ENCODE peak calls at places on chromosomes 11 and 22, in six cellular contexts. B, I, P, G, V and J are unnamed samples.

GRCh38 chr22:33850227-33850626 is 70.0 kb downstream of the LARGE1 start:
- DNase-seq in B (no peak), I (no peak), P (no peak), G (no peak), V (no peak), J (no peak)

GRCh38 chr11:36153581-36153980 is 135.6 kb downstream of the COMMD9 start:
- DNase-seq in B (no peak), I (no peak), P (no peak), G (no peak), V (no peak), J (no peak)

GRCh38 chr11:118618991-118619375 is 11.6 kb downstream of the PHLDB1 start:
- DNase-seq in B (no peak), I (peak; percentile 61), P (no peak), G (no peak), V (no peak), J (no peak)

GRCh38 chr11:35257287-35257686 is 118.3 kb downstream of the CD44 start:
- DNase-seq in B (no peak), I (no peak), P (no peak), G (no peak), V (peak; percentile 55), J (no peak)

GRCh38 chr11:69430566-69430965 is 50.9 kb upstream of the LINC01488 start:
- DNase-seq in B (peak; percentile 21), I (no peak), P (no peak), G (peak; percentile 37), V (no peak), J (no peak)

GRCh38 chr22:45101828-45102227 is 61.9 kb upstream of the NUP50 start:
- DNase-seq in B (peak; percentile 74), I (peak; percentile 30), P (peak; percentile 57), G (peak; percentile 67), V (no peak), J (peak; percentile 88)

GRCh38 chr11:45089251-45089650 is 57.2 kb upstream of the PRDM11 start:
- DNase-seq in B (peak; percentile 43), I (peak; percentile 14), P (no peak), G (no peak), V (no peak), J (no peak)

GRCh38 chr22:27913162-27913741 is 5.8 kb downstream of the PITPNB start:
- DNase-seq in B (no peak), I (peak; percentile 30), P (peak; percentile 80), G (no peak), V (no peak), J (no peak)

GRCh38 chr11:64181506-64182411 is 4.2 kb upstream of the STIP1 start:
- DNase-seq in B (peak; percentile 89), I (peak; percentile 95), P (peak; percentile 95), G (peak; percentile 82), V (no peak), J (peak; percentile 96)

GRCh38 chr11:10414659-10415058 is 40.4 kb upstream of the AMPD3 start:
- DNase-seq in B (no peak), I (peak; percentile 34), P (peak; percentile 54), G (no peak), V (no peak), J (peak; percentile 90)

GRCh38 chr22:19986410-19987341 is 29.9 kb downstream of the ARVCF start:
- DNase-seq in B (peak; percentile 41), I (peak; percentile 77), P (peak; percentile 97), G (peak; percentile 42), V (no peak), J (peak; percentile 75)

GRCh38 chr22:37633693-37634504 is 5.6 kb upstream of the SH3BP1 start:
- DNase-seq in B (no peak), I (peak; percentile 72), P (peak; percentile 89), G (peak; percentile 85), V (peak; percentile 60), J (peak; percentile 99)

GRCh38 chr11:8717876-8718753 is 35.5 kb downstream of the RPL27A start:
- DNase-seq in B (peak; percentile 56), I (peak; percentile 78), P (no peak), G (peak; percentile 83), V (no peak), J (peak; percentile 66)

GRCh38 chr22:47050601-47051051 is 288.2 kb downstream of the TBC1D22A start:
- DNase-seq in B (no peak), I (no peak), P (no peak), G (no peak), V (no peak), J (no peak)

GRCh38 chr11:25938952-25939351 is 393.0 kb upstream of the ANO3 start:
- DNase-seq in B (no peak), I (no peak), P (no peak), G (no peak), V (no peak), J (no peak)

GRCh38 chr11:73975479-73975757 is 7.2 kb downstream of the UCP2 start:
- DNase-seq in B (no peak), I (no peak), P (no peak), G (no peak), V (no peak), J (no peak)

GRCh38 chr11:128467041-128467440 is 120.3 kb downstream of the ETS1 start:
- DNase-seq in B (no peak), I (no peak), P (no peak), G (no peak), V (no peak), J (no peak)

GRCh38 chr11:28679795-28680194 is 571.6 kb downstream of the METTL15 start:
- DNase-seq in B (no peak), I (no peak), P (no peak), G (no peak), V (no peak), J (no peak)

DNA sequence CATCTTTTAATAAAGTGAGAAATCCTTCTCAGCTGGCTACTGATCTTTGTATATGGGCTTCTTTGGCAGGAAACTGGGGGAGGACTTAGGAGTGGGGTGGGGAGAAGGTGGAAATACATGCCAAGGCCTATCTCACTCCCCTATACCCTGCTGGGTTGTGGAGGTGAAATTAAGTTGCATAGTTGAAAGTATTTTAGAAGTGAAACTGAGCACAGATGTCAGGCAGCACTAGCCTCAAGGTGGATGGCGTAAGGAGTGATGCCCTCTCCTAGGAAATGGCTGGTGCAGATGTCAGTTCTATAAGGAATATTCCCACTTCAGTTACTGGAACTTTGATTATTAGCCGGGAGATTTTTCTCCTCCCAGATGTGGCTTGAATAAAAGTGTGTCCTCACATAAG is 46.3 kb downstream of the NNMT start:
- DNase-seq in B (no peak), I (no peak), P (no peak), G (no peak), V (no peak), J (no peak)
- TF ChIP-seq MAX in B (no peak), I (no peak), P (no peak), G (no peak), V (no peak), J (no peak)

GRCh38 chr11:1516273-1517067 is 29.9 kb upstream of the MOB2 start:
- DNase-seq in B (no peak), I (no peak), P (no peak), G (no peak), V (no peak), J (no peak)

GRCh38 chr11:1513326-1514296 is 27.0 kb upstream of the MOB2 start:
- DNase-seq in B (no peak), I (no peak), P (no peak), G (no peak), V (no peak), J (no peak)

GRCh38 chr11:1514349-1515061 is 27.9 kb upstream of the MOB2 start:
- DNase-seq in B (no peak), I (no peak), P (no peak), G (no peak), V (no peak), J (no peak)

GRCh38 chr11:1517117-1518005 is 30.8 kb upstream of the MOB2 start:
- DNase-seq in B (no peak), I (no peak), P (no peak), G (no peak), V (no peak), J (no peak)

DNA sequence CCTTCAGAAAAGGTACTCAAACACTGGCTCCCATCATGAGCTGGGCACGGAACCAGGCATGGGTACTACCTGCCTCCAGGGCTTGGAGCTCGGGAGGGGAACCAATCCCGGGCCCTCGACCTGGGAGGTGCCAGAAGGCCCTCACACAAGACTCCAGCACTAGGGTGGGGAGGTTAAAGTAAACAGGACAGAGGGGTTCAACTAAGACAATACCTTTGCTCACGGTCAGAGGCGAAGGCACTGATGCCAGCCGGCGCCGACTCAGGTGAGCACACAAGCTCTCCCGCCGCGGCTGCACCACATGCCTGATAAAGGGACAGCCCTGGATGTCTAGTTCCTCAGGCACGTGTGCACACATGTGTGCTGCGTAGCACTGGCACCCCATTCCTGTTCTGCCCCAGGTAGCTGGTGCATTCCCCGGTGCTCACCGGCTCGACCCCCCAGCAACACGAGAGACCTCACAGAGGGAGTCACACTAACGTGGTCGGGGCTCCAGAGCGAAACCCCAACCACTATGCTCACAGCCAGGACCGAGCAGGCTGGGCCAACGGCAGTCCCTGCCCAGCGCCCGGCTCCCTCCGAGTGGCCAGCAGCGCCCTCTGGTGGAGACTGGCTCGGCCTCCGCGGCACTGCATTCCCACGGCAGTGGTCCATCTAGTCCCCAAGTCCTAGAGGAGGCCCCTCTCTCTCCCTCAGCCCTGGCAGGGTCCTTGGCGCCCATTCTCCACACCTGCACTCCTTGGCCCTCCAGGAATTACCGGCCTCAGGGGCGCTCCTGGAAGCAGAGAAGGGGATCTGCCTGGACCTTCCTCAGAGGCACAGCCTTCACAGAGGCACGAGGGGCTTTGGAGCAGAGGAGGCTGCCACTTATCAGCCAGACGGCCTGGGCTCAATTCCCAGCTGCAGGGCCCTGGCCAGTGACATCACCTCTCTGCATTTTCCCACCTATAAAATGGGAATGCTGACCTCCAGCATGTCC is 28.8 kb upstream of the MOB2 start:
- DNase-seq in B (peak; percentile 52), I (peak; percentile 63), P (peak; percentile 75), G (peak; percentile 23), V (no peak), J (peak; percentile 67)
- TF ChIP-seq MYC in B (no peak), I (no peak), P (no peak), G (no peak), V (no peak), J (no peak)

DNA sequence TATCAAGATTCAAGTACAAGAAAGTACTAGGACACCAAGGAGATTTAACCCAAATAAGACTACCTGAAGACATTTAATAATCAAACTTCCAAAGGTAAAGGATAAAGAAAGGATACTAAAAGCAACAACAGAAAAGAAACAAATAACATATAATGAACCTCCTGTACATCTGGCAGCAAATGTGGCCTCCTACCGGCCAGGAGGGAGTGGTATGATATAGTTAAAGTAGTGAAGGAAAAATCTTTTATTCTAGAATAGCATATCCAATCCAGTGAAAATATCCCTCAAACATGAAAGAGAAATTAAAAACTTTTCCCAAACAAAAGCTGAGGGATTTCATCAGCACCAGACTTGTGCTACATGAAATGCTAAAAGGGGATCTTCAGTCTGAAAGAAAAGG is 104.7 kb upstream of the GUCY1A2 start:
- DNase-seq in B (no peak), I (no peak), P (no peak), G (no peak), V (no peak), J (no peak)
- TF ChIP-seq CTCF in B (no peak), I (no peak), P (no peak), G (no peak), V (no peak), J (no peak)

DNA sequence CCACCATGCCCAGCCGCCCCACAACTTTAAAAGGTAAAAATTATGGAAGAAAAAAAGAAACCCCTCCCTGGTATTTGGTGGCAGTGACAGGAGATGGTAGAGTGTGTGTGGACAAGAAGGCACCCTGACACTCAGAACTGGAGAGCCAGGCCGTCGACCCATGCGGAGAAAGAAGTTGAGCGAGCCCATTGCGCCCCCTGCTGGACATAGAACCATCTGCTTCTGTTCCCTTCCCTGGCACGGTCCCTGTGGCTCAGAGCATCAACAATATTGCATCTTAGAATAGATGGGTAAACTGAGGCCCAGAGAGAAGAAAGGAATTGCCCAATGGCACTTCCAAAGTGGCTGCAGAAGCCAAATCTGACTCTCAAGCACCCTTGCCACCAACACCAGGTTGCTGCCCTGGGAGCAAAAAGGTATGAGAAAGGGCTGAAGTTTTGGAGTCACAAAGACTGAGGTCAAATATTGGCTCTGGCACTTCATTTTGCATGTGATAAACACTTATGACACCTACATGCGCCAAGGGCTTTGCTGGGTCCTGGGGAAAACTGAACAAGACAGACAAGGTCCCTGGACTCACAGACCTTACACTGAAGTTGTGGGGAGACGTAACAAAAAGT is 8.6 kb downstream of the MRPL11 start:
- DNase-seq in B (peak; percentile 75), I (peak; percentile 45), P (peak; percentile 84), G (peak; percentile 46), V (no peak), J (peak; percentile 81)
- TF ChIP-seq MAX in B (peak; percentile 16), I (no peak), P (peak; percentile 26), G (no peak), V (no peak), J (peak; percentile 87)